ENCODE peak calls at places on chromosomes 12 and 14, in ten cellular contexts. H is gastrocnemius medialis; Y is A549; B is Panc1; Q is ovary; W is CD8-positive, alpha-beta T cell; M is aorta; T is lower lobe of right lung; J is IMR-90; U is OCI-LY7. R is an unnamed sample.

GRCh38 chr14:22099942-22100763 is 426.5 kb upstream of the OR4E1 start:
- DNase-seq in H (peak; percentile 45), Y (peak; percentile 81), B (peak; percentile 53), Q (peak; percentile 69), W (peak; percentile 64), M (peak; percentile 61), T (no peak), J (peak; percentile 36), U (peak; percentile 52), R (peak; percentile 69)

GRCh38 chr12:123483602-123484273 is 25.8 kb downstream of the SNRNP35 start:
- DNase-seq in H (no peak), Y (no peak), B (no peak), Q (no peak), W (peak; percentile 53), M (peak; percentile 41), T (no peak), J (no peak), U (peak; percentile 48), R (no peak)

GRCh38 chr14:44316647-44317432 is 190.2 kb downstream of the FSCB start:
- DNase-seq in H (no peak), Y (peak; percentile 92), B (peak; percentile 57), Q (no peak), W (no peak), M (no peak), T (no peak), J (peak; percentile 93), U (no peak), R (no peak)

GRCh38 chr12:98724384-98725155 is 79.5 kb downstream of the APAF1 start:
- DNase-seq in H (no peak), Y (no peak), B (no peak), Q (no peak), W (no peak), M (no peak), T (no peak), J (peak; percentile 37), U (no peak), R (no peak)

GRCh38 chr14:25108959-25109358 is 59.0 kb upstream of the STXBP6 start:
- DNase-seq in H (no peak), Y (no peak), B (no peak), Q (no peak), W (no peak), M (no peak), T (no peak), J (no peak), U (no peak), R (no peak)

GRCh38 chr14:94816113-94816512 is 46.2 kb upstream of the GSC start:
- DNase-seq in H (no peak), Y (peak; percentile 18), B (no peak), Q (no peak), W (no peak), M (no peak), T (no peak), J (no peak), U (no peak), R (no peak)

GRCh38 chr12:123085730-123086487 is 65.0 kb downstream of the PITPNM2 start:
- DNase-seq in H (peak; percentile 30), Y (peak; percentile 90), B (no peak), Q (no peak), W (no peak), M (peak; percentile 67), T (no peak), J (peak; percentile 32), U (no peak), R (peak; percentile 82)

GRCh38 chr12:131103614-131104463 is 150.1 kb downstream of the ADGRD1 start:
- DNase-seq in H (peak; percentile 1), Y (no peak), B (no peak), Q (peak; percentile 36), W (no peak), M (no peak), T (no peak), J (no peak), U (no peak), R (peak; percentile 73)

GRCh38 chr12:61750604-61751003 is 509.6 kb upstream of the USP15 start:
- DNase-seq in H (no peak), Y (no peak), B (no peak), Q (no peak), W (no peak), M (no peak), T (no peak), J (no peak), U (no peak), R (no peak)

DNA sequence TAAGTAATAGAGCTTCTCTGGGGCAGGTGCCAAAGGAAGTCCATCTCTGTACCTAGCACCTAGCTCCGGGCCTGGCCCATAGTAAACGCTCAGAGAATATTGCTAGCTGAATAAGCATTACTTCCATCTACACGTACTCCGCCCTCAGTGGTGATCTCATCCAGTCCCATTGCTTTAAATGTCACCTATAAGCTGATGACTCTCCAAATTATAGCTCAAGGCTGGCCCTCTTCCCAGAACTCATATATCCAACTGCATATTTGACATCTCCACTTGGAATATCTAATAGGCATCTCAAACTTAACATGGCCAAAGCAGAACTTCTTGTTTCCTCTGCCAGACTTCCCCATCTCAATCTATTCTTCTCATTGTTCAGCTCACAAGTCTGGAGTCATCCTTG is 6.9 kb upstream of the DYNLL1 start:
- DNase-seq in H (no peak), Y (no peak), B (no peak), Q (no peak), W (no peak), M (no peak), T (no peak), J (peak; percentile 49), U (no peak), R (no peak)
- H3K27ac ChIP-seq in H (no peak overlapping the region), Y (no peak overlapping the region), B (no peak overlapping the region), Q (no peak overlapping the region), W (no peak overlapping the region), M (no peak overlapping the region), T (no peak overlapping the region), J (no peak overlapping the region), U (no peak overlapping the region), R (no peak overlapping the region)

GRCh38 chr14:102479777-102480176 is 29.8 kb downstream of the ANKRD9 start:
- DNase-seq in H (no peak), Y (no peak), B (no peak), Q (peak; percentile 81), W (no peak), M (peak; percentile 53), T (peak; percentile 76), J (no peak), U (no peak), R (peak; percentile 75)
- H3K4me3 ChIP-seq in H (no peak overlapping the region), Y (no peak overlapping the region), B (no peak overlapping the region), Q (no peak overlapping the region), W (no peak overlapping the region), M (no peak overlapping the region), T (peak overlapping the region; percentile 36), J (no peak overlapping the region), U (no peak overlapping the region), R (no peak overlapping the region)

GRCh38 chr14:50038398-50039119 is 77.8 kb downstream of the VCPKMT start:
- DNase-seq in H (no peak), Y (peak; percentile 64), B (peak; percentile 67), Q (no peak), W (no peak), M (no peak), T (no peak), J (peak; percentile 98), U (no peak), R (no peak)

GRCh38 chr14:50039734-50040400 is 76.5 kb downstream of the VCPKMT start:
- DNase-seq in H (no peak), Y (peak; percentile 38), B (no peak), Q (no peak), W (no peak), M (peak; percentile 82), T (peak; percentile 85), J (no peak), U (no peak), R (no peak)

GRCh38 chr14:50037837-50038236 is 78.5 kb downstream of the VCPKMT start:
- DNase-seq in H (no peak), Y (no peak), B (no peak), Q (no peak), W (no peak), M (no peak), T (peak; percentile 55), J (no peak), U (no peak), R (no peak)

GRCh38 chr14:50040401-50040775 is 76.0 kb downstream of the VCPKMT start:
- DNase-seq in H (no peak), Y (peak; percentile 54), B (no peak), Q (no peak), W (peak; percentile 63), M (no peak), T (no peak), J (peak; percentile 86), U (peak; percentile 61), R (no peak)

GRCh38 chr14:50039120-50039517 is 77.3 kb downstream of the VCPKMT start:
- DNase-seq in H (no peak), Y (no peak), B (no peak), Q (no peak), W (no peak), M (no peak), T (no peak), J (no peak), U (no peak), R (no peak)
- H3K27ac ChIP-seq in H (no peak overlapping the region), Y (peak overlapping the region; percentile 80), B (peak overlapping the region; percentile 64), Q (no peak overlapping the region), W (no peak overlapping the region), M (no peak overlapping the region), T (peak overlapping the region; percentile 69), J (peak overlapping the region; percentile 49), U (no peak overlapping the region), R (peak overlapping the region; percentile 77)

GRCh38 chr14:70821581-70821915 is 12.2 kb upstream of the MAP3K9 start:
- DNase-seq in H (no peak), Y (no peak), B (no peak), Q (no peak), W (no peak), M (no peak), T (no peak), J (no peak), U (no peak), R (no peak)

GRCh38 chr14:70827366-70828151 is 18.2 kb upstream of the MAP3K9 start:
- DNase-seq in H (no peak), Y (no peak), B (no peak), Q (no peak), W (no peak), M (no peak), T (no peak), J (no peak), U (no peak), R (no peak)

GRCh38 chr14:70821916-70822705 is 12.8 kb upstream of the MAP3K9 start:
- DNase-seq in H (no peak), Y (peak; percentile 42), B (no peak), Q (peak; percentile 75), W (peak; percentile 63), M (peak; percentile 70), T (peak; percentile 73), J (peak; percentile 35), U (no peak), R (peak; percentile 89)

GRCh38 chr14:70823281-70823680 is 14.0 kb upstream of the MAP3K9 start:
- DNase-seq in H (no peak), Y (no peak), B (no peak), Q (no peak), W (no peak), M (no peak), T (no peak), J (no peak), U (no peak), R (no peak)

DNA sequence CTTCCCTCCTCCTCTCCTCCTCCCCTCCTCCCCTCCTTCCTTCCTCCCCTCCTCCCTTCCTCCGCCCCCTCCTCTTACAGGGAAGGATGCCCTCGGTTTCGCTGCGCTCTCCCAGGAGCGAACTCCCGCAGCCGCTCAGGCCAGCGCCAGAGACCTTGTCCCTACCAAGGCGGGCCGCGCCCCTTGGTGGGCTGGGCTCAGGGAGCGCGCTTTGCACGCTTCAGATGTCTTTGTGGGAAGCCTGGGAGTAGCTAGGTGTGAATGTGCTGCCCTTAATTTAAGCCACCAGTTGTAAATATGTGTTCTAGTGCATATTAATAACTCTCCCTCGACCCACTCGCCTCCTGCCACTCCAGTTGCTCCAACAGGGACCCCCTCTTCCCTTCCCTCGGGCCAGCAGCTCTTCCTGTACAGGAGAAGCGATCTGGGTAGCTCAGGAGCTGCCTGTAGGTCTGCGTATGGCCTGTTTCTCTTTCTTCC is 13.4 kb upstream of the MAP3K9 start:
- DNase-seq in H (no peak), Y (peak; percentile 33), B (no peak), Q (peak; percentile 61), W (no peak), M (peak; percentile 53), T (peak; percentile 56), J (peak; percentile 2), U (no peak), R (peak; percentile 85)
- H3K4me3 ChIP-seq in H (peak overlapping the region; percentile 57), Y (peak overlapping the region; percentile 94), B (peak overlapping the region; percentile 53), Q (peak overlapping the region; percentile 43), W (peak overlapping the region; percentile 67), M (no peak overlapping the region), T (peak overlapping the region; percentile 77), J (peak overlapping the region; percentile 92), U (peak overlapping the region; percentile 56), R (peak overlapping the region; percentile 86)